ENCODE peak calls at places on chromosomes 2 and 18, in six cellular contexts. L, K, O, I, G and W are unnamed samples.
A peak's percentile ranks its signal among the peaks of the same experiment; 100 is the strongest.

GRCh38 chr2:46540496-46541342 is 61.4 kb downstream of the TMEM247 start:
- DNase-seq in L (no peak), K (no peak), O (peak; percentile 42), I (no peak), G (no peak), W (no peak)

GRCh38 chr2:208033701-208034502 is 8.6 kb upstream of the PLEKHM3 start:
- DNase-seq in L (peak; percentile 51), K (no peak), O (peak; percentile 97), I (peak; percentile 55), G (no peak), W (no peak)

GRCh38 chr2:236965841-236966096 is 119.9 kb upstream of the COPS8 start:
- DNase-seq in L (no peak), K (no peak), O (no peak), I (no peak), G (no peak), W (no peak)

GRCh38 chr18:28114472-28114871 is 62.5 kb downstream of the CDH2 start:
- DNase-seq in L (no peak), K (no peak), O (no peak), I (no peak), G (no peak), W (no peak)

GRCh38 chr2:144505245-144505801 is 14.6 kb downstream of the ZEB2 start:
- DNase-seq in L (peak; percentile 66), K (no peak), O (no peak), I (no peak), G (no peak), W (no peak)

GRCh38 chr2:218009191-218010114 is 6.7 kb upstream of the TNS1 start:
- DNase-seq in L (no peak), K (no peak), O (no peak), I (no peak), G (no peak), W (no peak)

GRCh38 chr2:141570474-141571131 is 560.2 kb downstream of the LRP1B start:
- DNase-seq in L (no peak), K (no peak), O (no peak), I (peak; percentile 43), G (no peak), W (no peak)

GRCh38 chr2:10932345-10933151 is 20.8 kb downstream of the KCNF1 start:
- DNase-seq in L (no peak), K (no peak), O (no peak), I (no peak), G (no peak), W (no peak)

GRCh38 chr2:47008381-47009280 is 93.0 kb upstream of the MCFD2 start:
- DNase-seq in L (no peak), K (no peak), O (peak; percentile 73), I (no peak), G (no peak), W (no peak)

GRCh38 chr2:48617618-48618017 is at the start of gene GTF2A1L:
- DNase-seq in L (no peak), K (no peak), O (no peak), I (no peak), G (no peak), W (no peak)

GRCh38 chr2:227365833-227366232 is 13.3 kb downstream of the TM4SF20 start:
- DNase-seq in L (no peak), K (no peak), O (no peak), I (no peak), G (no peak), W (no peak)

GRCh38 chr2:42169869-42170465 is 814 bp downstream of the EML4 start:
- DNase-seq in L (no peak), K (no peak), O (no peak), I (no peak), G (no peak), W (peak; percentile 17)

GRCh38 chr2:239533917-239534316 is 133.1 kb upstream of the HDAC4 start:
- DNase-seq in L (no peak), K (no peak), O (no peak), I (no peak), G (no peak), W (no peak)

GRCh38 chr2:162967137-162967536 is 128.6 kb upstream of the KCNH7 start:
- DNase-seq in L (no peak), K (no peak), O (no peak), I (no peak), G (no peak), W (no peak)

GRCh38 chr2:241692448-241692847 is 5.8 kb upstream of the DTYMK start:
- DNase-seq in L (no peak), K (no peak), O (no peak), I (no peak), G (no peak), W (no peak)

GRCh38 chr2:217471329-217471728 is 531.5 kb downstream of the TNS1 start:
- DNase-seq in L (no peak), K (no peak), O (no peak), I (no peak), G (no peak), W (no peak)

GRCh38 chr2:148614332-148615049 is 30.1 kb upstream of the EPC2 start:
- DNase-seq in L (peak; percentile 35), K (peak; percentile 29), O (no peak), I (no peak), G (peak; percentile 53), W (peak; percentile 26)

GRCh38 chr18:3973191-3973590 is 481.9 kb downstream of the DLGAP1 start:
- DNase-seq in L (no peak), K (no peak), O (no peak), I (no peak), G (no peak), W (no peak)

GRCh38 chr2:186503827-186504606 is 18.0 kb downstream of the ZC3H15 start:
- DNase-seq in L (no peak), K (no peak), O (peak; percentile 42), I (no peak), G (no peak), W (no peak)

GRCh38 chr2:158518083-158518482 is 61.3 kb downstream of the PKP4 start:
- DNase-seq in L (no peak), K (no peak), O (no peak), I (no peak), G (no peak), W (no peak)

GRCh38 chr2:118221952-118222594 is 133.8 kb downstream of the INSIG2 start:
- DNase-seq in L (peak; percentile 55), K (no peak), O (peak; percentile 61), I (peak; percentile 52), G (no peak), W (no peak)

GRCh38 chr18:65750421-65751144 is at the start of gene CDH7:
- DNase-seq in L (no peak), K (no peak), O (no peak), I (peak; percentile 77), G (no peak), W (no peak)

GRCh38 chr2:227871375-227871788 is at the start of gene DAW1:
- DNase-seq in L (peak; percentile 13), K (peak; percentile 66), O (peak; percentile 21), I (peak; percentile 90), G (no peak), W (peak; percentile 49)

GRCh38 chr2:204550738-204551137 is 5.5 kb downstream of the PARD3B start:
- DNase-seq in L (no peak), K (no peak), O (no peak), I (no peak), G (no peak), W (no peak)

GRCh38 chr2:240392084-240392947 is 43.1 kb upstream of the GPC1 start:
- DNase-seq in L (no peak), K (no peak), O (no peak), I (no peak), G (no peak), W (no peak)

GRCh38 chr2:20225294-20226151 is 593 bp upstream of the SDC1 start:
- DNase-seq in L (peak; percentile 67), K (peak; percentile 81), O (peak; percentile 77), I (peak; percentile 87), G (no peak), W (peak; percentile 84)

GRCh38 chr2:174568425-174568824 is 29.2 kb downstream of the WIPF1 start:
- DNase-seq in L (no peak), K (no peak), O (no peak), I (no peak), G (no peak), W (no peak)

DNA sequence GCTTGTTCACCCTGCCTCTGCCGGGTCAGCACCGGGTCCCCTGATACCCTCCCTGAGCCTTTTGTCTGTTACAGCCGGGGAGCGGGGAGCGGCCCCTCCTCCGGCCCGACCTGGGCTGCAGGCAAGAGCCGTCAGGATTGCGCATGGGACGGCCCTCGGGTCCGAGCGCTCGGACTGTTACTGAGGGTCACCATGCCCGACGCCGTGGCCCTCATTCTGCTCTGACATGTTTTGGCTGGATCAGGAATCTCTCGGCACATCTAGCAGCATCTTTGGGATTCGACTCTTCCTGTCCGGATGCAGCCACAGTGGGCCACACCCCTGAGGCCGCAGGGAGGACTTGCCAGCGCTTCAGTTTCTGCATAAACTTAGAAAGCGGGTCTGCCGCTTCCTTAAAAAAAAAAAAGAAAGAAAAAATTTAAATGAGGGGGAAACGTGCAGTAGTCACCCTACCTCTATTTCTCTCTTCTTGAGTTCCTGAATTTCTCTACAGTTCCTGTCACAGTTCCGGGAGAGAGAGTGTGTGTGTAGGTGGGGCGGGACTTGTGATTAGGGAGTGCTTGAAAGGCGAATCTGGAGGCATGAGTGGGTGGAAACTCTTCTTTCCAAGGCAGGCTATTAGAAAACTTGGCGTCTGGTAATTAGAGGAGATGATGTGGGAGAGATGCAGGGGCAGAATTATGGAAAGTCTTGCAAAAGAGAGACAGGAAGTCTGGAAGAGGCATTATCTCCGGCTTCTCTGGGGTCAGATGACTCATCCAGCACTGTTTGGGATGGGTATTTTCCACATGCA is 960 bp downstream of the TMEM87B start:
- DNase-seq in L (peak; percentile 40), K (no peak), O (peak; percentile 69), I (no peak), G (no peak), W (no peak)
- TF ChIP-seq POLR2A in L (peak; percentile 0), K (no peak), O (no peak), I (no peak), G (no peak), W (no peak)

GRCh38 chr18:58803978-58804377 is 60.7 kb upstream of the ZNF532 start:
- DNase-seq in L (no peak), K (no peak), O (no peak), I (no peak), G (no peak), W (no peak)
- TF ChIP-seq TAF1 in L (no peak), K (no peak), O (no peak), I (no peak), G (no peak), W (no peak)

DNA sequence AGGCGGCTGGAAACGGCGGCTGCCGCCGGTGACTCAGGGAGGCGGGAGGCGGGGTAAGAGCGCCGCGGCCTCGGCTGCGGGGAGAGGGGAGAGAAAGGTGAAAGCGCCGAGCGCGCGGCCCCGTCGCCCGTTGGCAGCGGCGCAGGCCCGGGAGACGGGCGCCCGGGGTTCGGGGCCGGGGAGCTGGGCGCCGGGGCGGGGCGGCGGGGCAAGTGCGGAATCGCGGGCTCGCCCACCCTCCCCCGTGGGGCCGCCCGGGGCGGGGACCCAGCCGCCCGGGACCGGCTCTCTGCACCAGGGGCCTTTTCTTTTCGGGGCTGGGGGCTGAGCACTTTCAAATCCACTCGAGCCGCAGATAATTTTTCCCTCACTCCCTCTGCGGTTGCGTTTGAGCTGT is 219 bp downstream of the KDM3A start:
- DNase-seq in L (no peak), K (no peak), O (no peak), I (no peak), G (no peak), W (no peak)
- TF ChIP-seq POLR2A in L (peak; percentile 89), K (peak; percentile 92), O (peak; percentile 93), I (peak; percentile 84), G (peak; percentile 94), W (peak; percentile 83)

DNA sequence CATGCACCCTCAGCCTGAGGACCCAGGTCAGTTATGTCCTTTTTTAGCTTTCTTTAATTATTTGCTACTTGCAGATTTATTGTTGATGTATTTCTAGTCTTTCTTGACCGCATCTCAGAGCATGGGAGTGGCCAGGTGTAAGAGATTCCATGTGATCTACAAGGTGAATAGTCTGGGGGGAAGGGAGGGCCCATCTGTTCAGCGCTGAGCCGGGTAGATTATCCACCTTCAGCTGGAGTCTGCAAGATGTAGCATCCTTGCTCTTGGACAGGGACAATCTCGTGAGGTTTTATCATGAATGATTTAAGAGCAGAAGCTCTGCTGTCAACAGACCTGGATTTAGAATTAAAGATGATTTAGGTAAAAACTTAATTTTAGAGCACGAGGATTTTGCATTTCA is 12.0 kb upstream of the DGKD start:
- DNase-seq in L (no peak), K (no peak), O (no peak), I (no peak), G (no peak), W (no peak)
- TF ChIP-seq TAF1 in L (no peak), K (no peak), O (no peak), I (no peak), G (no peak), W (no peak)